ENCODE peak calls at places on chromosomes 12 and 14, in six cellular contexts. Z is iPS DF 6.9, U is testis, P is heart left ventricle, D is colonic mucosa, N is cardiac muscle cell. B is an unnamed sample.

GRCh38 chr12:6224550-6224949 is 24.4 kb downstream of the CD9 start:
- DNase-seq in P (no peak), N (no peak), D (no peak), Z (no peak), U (no peak), B (no peak)

GRCh38 chr12:114779647-114780046 is 95.7 kb upstream of the TBX3 start:
- DNase-seq in Z (no peak), N (no peak), D (no peak), P (no peak), U (no peak), B (no peak)

GRCh38 chr12:116444590-116444943 is 114.6 kb upstream of the MAP1LC3B2 start:
- DNase-seq in N (no peak), D (no peak), U (no peak), P (no peak), Z (no peak), B (no peak)

GRCh38 chr14:100691395-100692025 is 35.2 kb upstream of the DLK1 start:
- DNase-seq in N (no peak), U (no peak), P (no peak), Z (no peak), D (no peak), B (no peak)

GRCh38 chr12:63150255-63151060 is 543 bp downstream of the AVPR1A start:
- DNase-seq in U (no peak), N (peak; percentile 58), P (peak; percentile 25), Z (peak; percentile 39), D (no peak), B (peak; percentile 41)

GRCh38 chr12:91896725-91897515 is 248.7 kb downstream of the BTG1 start:
- DNase-seq in U (no peak), D (no peak), Z (no peak), N (no peak), P (no peak), B (no peak)

GRCh38 chr14:104967414-104968152 is 10.6 kb downstream of the AHNAK2 start:
- DNase-seq in Z (no peak), N (peak; percentile 49), P (no peak), U (no peak), D (peak; percentile 36), B (peak; percentile 69)

GRCh38 chr14:101889366-101889765 is 75.0 kb upstream of the DYNC1H1 start:
- DNase-seq in N (no peak), U (no peak), Z (no peak), P (no peak), D (peak; percentile 10), B (no peak)

GRCh38 chr12:94271351-94271750 is 123.0 kb downstream of the PLXNC1 start:
- DNase-seq in P (no peak), Z (no peak), D (no peak), N (no peak), U (no peak), B (no peak)

GRCh38 chr12:88471641-88472040 is 108.6 kb downstream of the KITLG start:
- DNase-seq in P (no peak), Z (peak; percentile 13), N (no peak), U (no peak), D (peak; percentile 22), B (no peak)

GRCh38 chr14:62162998-62163589 is 400.9 kb downstream of the SNAPC1 start:
- DNase-seq in D (no peak), N (peak; percentile 66), Z (peak; percentile 31), P (no peak), U (peak; percentile 31), B (no peak)

GRCh38 chr12:106358410-106359241 is 1.1 kb downstream of the POLR3B start:
- DNase-seq in D (peak; percentile 55), U (peak; percentile 30), P (peak; percentile 33), Z (no peak), N (no peak), B (no peak)

GRCh38 chr12:69510176-69510827 is 40.1 kb downstream of the FRS2 start:
- DNase-seq in N (no peak), D (no peak), U (peak; percentile 69), P (no peak), Z (no peak), B (no peak)

DNA sequence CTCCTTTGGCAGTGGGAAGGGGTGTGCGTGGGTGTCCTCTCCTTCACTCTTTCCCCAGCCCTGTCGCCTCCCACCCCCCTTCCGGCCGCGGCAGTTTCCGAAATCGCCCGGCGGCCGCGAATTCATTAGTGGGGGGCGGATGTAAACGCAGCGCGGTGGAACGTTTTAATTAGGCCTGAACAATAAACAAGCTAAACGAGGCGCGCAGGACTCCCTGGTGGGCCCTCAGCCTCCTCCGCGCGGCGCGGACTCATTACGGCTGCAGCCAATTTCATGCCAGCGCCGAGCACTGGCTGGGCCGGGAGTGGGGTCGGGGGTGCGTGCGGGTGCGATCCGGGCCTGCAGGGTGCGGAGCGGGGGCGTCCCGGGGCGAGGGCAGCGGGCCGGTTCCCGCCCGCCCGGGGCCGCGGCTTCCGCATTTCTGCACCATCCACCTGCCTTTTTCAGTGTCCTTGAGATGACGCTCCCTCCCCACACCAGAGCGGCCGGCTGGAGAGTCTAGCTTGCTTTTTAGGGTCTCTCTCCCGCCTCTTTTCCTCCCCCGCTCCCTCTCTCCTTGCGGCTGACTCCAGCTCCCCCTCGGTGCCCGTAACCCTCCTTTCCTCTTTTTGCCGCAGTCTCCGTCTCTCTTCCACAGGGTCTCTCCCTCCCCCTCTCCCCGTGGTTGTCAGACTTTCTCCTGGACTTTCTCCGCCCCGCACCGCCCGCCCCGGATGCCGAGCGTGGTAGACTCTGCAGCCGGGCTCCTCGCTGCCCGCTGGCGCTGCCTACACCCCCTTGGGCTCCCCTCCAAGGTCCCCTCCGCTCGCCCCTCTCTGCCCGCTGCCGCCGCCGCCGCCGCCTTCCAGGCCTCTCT is at the start of gene CISTR:
- DNase-seq in P (peak; percentile 28), N (peak; percentile 44), U (no peak), D (no peak), Z (no peak), B (peak; percentile 60)
- H3K4me3 ChIP-seq in P (peak within 1 kb of the TSS; percentile 62), N (peak within 1 kb of the TSS; percentile 41), U (peak within 1 kb of the TSS; percentile 65), D (peak within 1 kb of the TSS; percentile 43), Z (peak within 1 kb of the TSS; percentile 49), B (peak within 1 kb of the TSS; percentile 61)

DNA sequence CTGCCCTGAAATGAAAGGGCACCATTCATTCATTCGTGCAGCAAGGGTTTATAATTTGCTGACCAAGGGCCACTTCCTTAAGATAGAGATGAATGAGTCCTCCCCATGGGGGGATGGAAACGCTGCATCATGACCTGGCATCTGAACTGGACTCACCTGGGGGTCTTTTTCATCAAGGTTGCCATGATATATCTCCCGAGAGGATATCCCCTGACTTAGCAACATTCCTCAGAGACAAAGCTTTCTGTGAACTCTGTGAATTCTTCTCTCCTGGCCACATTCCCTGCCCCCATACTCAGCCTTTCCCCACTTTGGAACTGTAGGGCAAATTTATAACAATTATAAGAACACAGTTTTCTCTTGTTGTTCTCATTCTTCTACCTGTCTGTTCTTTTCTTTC is 30.8 kb downstream of the SRRM4 start:
- DNase-seq in U (no peak), Z (no peak), P (no peak), N (no peak), D (no peak), B (no peak)
- H3K4me3 ChIP-seq in U (no peak overlapping the region), Z (no peak overlapping the region), P (no peak overlapping the region), N (no peak overlapping the region), D (no peak overlapping the region), B (no peak overlapping the region)

GRCh38 chr12:1491983-1492697 is 102.2 kb downstream of the FBXL14 start:
- DNase-seq in U (no peak), D (no peak), N (no peak), Z (no peak), P (no peak), B (no peak)

GRCh38 chr12:1496162-1496925 is 98.0 kb downstream of the FBXL14 start:
- DNase-seq in U (no peak), N (no peak), P (no peak), Z (no peak), D (peak; percentile 66), B (no peak)

GRCh38 chr12:1497161-1497560 is 97.2 kb downstream of the FBXL14 start:
- DNase-seq in Z (no peak), D (no peak), P (no peak), U (no peak), N (no peak), B (no peak)

GRCh38 chr12:1494856-1495255 is 99.5 kb downstream of the FBXL14 start:
- DNase-seq in U (no peak), D (no peak), N (no peak), Z (no peak), P (no peak), B (no peak)

GRCh38 chr12:1493781-1494180 is 100.6 kb downstream of the FBXL14 start:
- DNase-seq in P (no peak), N (no peak), U (no peak), D (no peak), Z (no peak), B (no peak)
- H3K4me3 ChIP-seq in P (no peak overlapping the region), N (no peak overlapping the region), U (no peak overlapping the region), D (no peak overlapping the region), Z (no peak overlapping the region), B (no peak overlapping the region)

GRCh38 chr14:28766505-28767238 is at the start of gene FOXG1:
- DNase-seq in D (no peak), U (peak; percentile 61), Z (no peak), N (peak; percentile 56), P (no peak), B (peak; percentile 12)
- H3K4me3 ChIP-seq in D (peak within 1 kb of the TSS; percentile 11), U (peak within 1 kb of the TSS; percentile 58), Z (peak within 1 kb of the TSS; percentile 41), N (peak within 1 kb of the TSS; percentile 28), P (peak within 1 kb of the TSS; percentile 33), B (peak within 1 kb of the TSS; percentile 32)

GRCh38 chr12:79776111-79776510 is 85.3 kb upstream of the PAWR start:
- DNase-seq in P (no peak), U (no peak), N (no peak), D (no peak), Z (no peak), B (no peak)
- H3K4me3 ChIP-seq in P (no peak overlapping the region), U (no peak overlapping the region), N (no peak overlapping the region), D (no peak overlapping the region), Z (no peak overlapping the region), B (no peak overlapping the region)

DNA sequence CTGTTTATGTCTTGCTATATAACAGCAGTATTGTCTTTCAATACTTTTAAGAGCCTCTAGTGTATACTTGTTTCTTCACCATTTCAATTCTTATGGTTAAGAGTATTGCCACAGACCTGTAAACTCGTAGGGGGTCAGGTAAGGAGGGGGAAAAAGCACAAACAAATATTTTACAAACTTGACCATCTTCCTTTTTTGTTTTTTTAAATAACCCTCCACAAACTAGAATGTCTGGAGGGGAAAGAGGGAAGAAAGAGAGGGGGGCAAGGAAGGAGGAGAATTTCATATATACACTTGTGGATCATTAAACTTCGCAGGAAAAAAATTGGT is 4.3 kb downstream of the FOXA1 start:
- DNase-seq in U (no peak), D (no peak), Z (no peak), P (no peak), N (no peak), B (no peak)
- H3K4me3 ChIP-seq in U (no peak overlapping the region), D (peak overlapping the region; percentile 19), Z (no peak overlapping the region), P (no peak overlapping the region), N (no peak overlapping the region), B (peak overlapping the region; percentile 60)

GRCh38 chr14:71245659-71246361 is 338.6 kb downstream of the PCNX1 start:
- DNase-seq in D (no peak), U (no peak), N (no peak), Z (no peak), P (no peak), B (no peak)
- H3K4me3 ChIP-seq in D (no peak overlapping the region), U (no peak overlapping the region), N (no peak overlapping the region), Z (no peak overlapping the region), P (no peak overlapping the region), B (no peak overlapping the region)